ENCODE peak calls at places on chromosomes 4 and X, in six cellular contexts. V, U, L, I, R and D are unnamed samples.

GRCh38 chr4:16608123-16608522 is 290.3 kb downstream of the LDB2 start:
- DNase-seq in L (no peak), U (no peak), R (no peak), V (no peak), I (no peak), D (no peak)

GRCh38 chr4:48047896-48048295 is 31.3 kb downstream of the NIPAL1 start:
- DNase-seq in L (no peak), U (no peak), R (no peak), I (no peak), V (no peak), D (no peak)

GRCh38 chrX:13064599-13065143 is 20.3 kb upstream of the FAM9C start:
- DNase-seq in L (no peak), V (no peak), R (no peak), U (peak), I (peak), D (no peak)

GRCh38 chr4:111475001-111475400 is 670.3 kb upstream of the FAM241A start:
- DNase-seq in U (peak), I (no peak), V (peak), R (no peak), L (peak), D (no peak)

GRCh38 chr4:72712997-72713396 is 144.0 kb upstream of the ADAMTS3 start:
- DNase-seq in U (no peak), I (no peak), L (no peak), R (no peak), V (no peak), D (no peak)

GRCh38 chr4:3483471-3483921 is 20.4 kb downstream of the DOK7 start:
- DNase-seq in L (no peak), R (no peak), U (no peak), V (no peak), I (no peak), D (no peak)

GRCh38 chr4:170004656-170005250 is 21.4 kb downstream of the MFAP3L start:
- DNase-seq in I (no peak), U (peak), R (no peak), V (no peak), L (no peak), D (no peak)

GRCh38 chr4:950136-951020 is 18.1 kb downstream of the TMEM175 start:
- DNase-seq in R (no peak), I (no peak), L (no peak), V (no peak), U (no peak), D (no peak)

GRCh38 chr4:76677571-76678326 is 220.2 kb downstream of the SOWAHB start:
- DNase-seq in L (peak), V (no peak), R (no peak), I (no peak), U (no peak), D (no peak)

GRCh38 chrX:10633722-10634121 is 13.3 kb upstream of the MID1 start:
- DNase-seq in R (no peak), L (peak), U (peak), V (no peak), I (peak), D (no peak)

GRCh38 chr4:113452868-113453620 is 308.5 kb downstream of the CAMK2D start:
- DNase-seq in V (no peak), I (no peak), L (peak), R (no peak), U (peak), D (no peak)

GRCh38 chr4:116358633-116359222 is 726.6 kb downstream of the TRAM1L1 start:
- DNase-seq in L (peak), U (peak), R (no peak), I (peak), V (peak), D (peak)
- TF ChIP-seq CTCF in L (peak), U (peak), R (no peak), I (peak), V (peak), D (peak)

GRCh38 chr4:7769936-7770674 is 169.6 kb downstream of the AFAP1 start:
- DNase-seq in U (no peak), L (peak), R (no peak), V (no peak), I (no peak), D (peak)
- TF ChIP-seq CTCF in U (peak), L (peak), R (no peak), V (peak), I (peak), D (peak)

GRCh38 chrX:38335382-38335781 is 8.1 kb upstream of the RPGR start:
- DNase-seq in I (no peak), L (peak), V (no peak), R (no peak), U (no peak), D (no peak)
- TF ChIP-seq CTCF in I (peak), L (peak), V (no peak), R (no peak), U (peak), D (no peak)

DNA sequence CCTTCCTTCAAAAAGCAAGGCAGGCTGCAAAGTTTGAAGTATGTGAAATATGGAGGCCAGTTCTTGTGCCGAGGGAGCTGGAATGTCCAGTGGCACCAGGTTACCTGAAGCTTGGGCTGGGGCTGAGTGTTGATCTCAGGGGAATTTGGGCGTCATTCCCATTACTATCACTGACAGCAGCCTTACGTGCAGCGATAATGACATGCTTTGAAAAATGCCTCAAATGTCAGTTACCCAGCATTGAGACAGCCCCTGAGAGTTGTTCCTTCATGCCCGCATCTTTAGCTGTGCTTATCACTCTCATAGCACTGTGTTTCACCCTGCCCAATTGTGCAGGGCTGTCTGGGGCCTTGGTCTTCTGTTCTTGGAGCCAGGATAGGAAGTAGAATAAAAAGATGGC is 27.4 kb downstream of the SLC16A2 start:
- DNase-seq in L (no peak), V (no peak), R (no peak), U (no peak), I (no peak), D (no peak)
- TF ChIP-seq CTCF in L (no peak), V (no peak), R (no peak), U (no peak), I (no peak), D (no peak)